ENCODE peak calls at places on chromosome 3, in five cellular contexts. F is MCF 10A, M is progenitor cell of endocrine pancreas, I is B cell, O is transverse colon. V is an unnamed sample.

GRCh38 chr3:135192929-135193328 is 397.9 kb downstream of the EPHB1 start:
- DNase-seq in I (no peak), F (no peak), O (no peak), M (no peak), V (no peak)

GRCh38 chr3:127420825-127421224 is 133.0 kb upstream of the PRR20G start:
- DNase-seq in I (no peak), M (no peak), O (no peak), F (no peak), V (no peak)

GRCh38 chr3:46850468-46850780 is 12.8 kb downstream of the MYL3 start:
- DNase-seq in M (no peak), F (no peak), I (no peak), O (no peak), V (no peak)

GRCh38 chr3:30886888-30887287 is 7.6 kb downstream of the GADL1 start:
- DNase-seq in M (no peak), F (no peak), O (no peak), I (no peak), V (no peak)

GRCh38 chr3:43372809-43373587 is 86.7 kb downstream of the SNRK start:
- DNase-seq in O (no peak), I (no peak), M (no peak), F (no peak), V (no peak)

GRCh38 chr3:132535575-132536441 is 61.3 kb upstream of the ACKR4 start:
- DNase-seq in M (peak), O (peak), F (peak), I (peak), V (peak)

GRCh38 chr3:106792716-106793115 is 584.5 kb upstream of the CCDC54 start:
- DNase-seq in O (no peak), F (no peak), M (no peak), I (no peak), V (peak)

GRCh38 chr3:183513046-183513706 is 42.3 kb downstream of the KLHL6 start:
- DNase-seq in F (no peak), I (peak), M (no peak), O (peak), V (no peak)

GRCh38 chr3:105513042-105513441 is 146.3 kb downstream of the ALCAM start:
- DNase-seq in O (no peak), M (no peak), F (peak), I (no peak), V (peak)

GRCh38 chr3:120448707-120449650 is 1.8 kb downstream of the FSTL1 start:
- DNase-seq in F (peak), I (no peak), O (peak), M (no peak), V (peak)

GRCh38 chr3:113714702-113715101 is 18.3 kb upstream of the USF3 start:
- DNase-seq in I (no peak), O (no peak), F (no peak), M (no peak), V (no peak)

GRCh38 chr3:144109944-144110343 is 138.3 kb downstream of the DIPK2A start:
- DNase-seq in M (no peak), F (no peak), O (no peak), I (no peak), V (no peak)

GRCh38 chr3:8529197-8529637 is 27.6 kb downstream of the LMCD1 start:
- DNase-seq in I (no peak), F (no peak), O (no peak), M (no peak), V (no peak)

GRCh38 chr3:178270838-178271237 is 265.4 kb upstream of the KCNMB2 start:
- DNase-seq in M (no peak), I (no peak), O (no peak), F (peak), V (peak)

GRCh38 chr3:88151358-88151757 is 1.6 kb downstream of the C3orf38 start:
- DNase-seq in O (no peak), M (no peak), I (no peak), F (peak), V (peak)

GRCh38 chr3:115615001-115615447 is 8.3 kb upstream of the GAP43 start:
- DNase-seq in M (no peak), F (peak), O (no peak), I (no peak), V (peak)

GRCh38 chr3:25424238-25425013 is 3.6 kb upstream of the RARB start:
- DNase-seq in F (peak), O (no peak), I (no peak), M (no peak), V (peak)

GRCh38 chr3:166187237-166187636 is 350.0 kb upstream of the BCHE start:
- DNase-seq in F (no peak), M (no peak), I (no peak), O (no peak), V (no peak)

GRCh38 chr3:111831840-111832239 is 27.2 kb upstream of the PHLDB2 start:
- DNase-seq in M (no peak), I (no peak), F (no peak), O (no peak), V (no peak)

GRCh38 chr3:107846282-107846852 is 244.5 kb downstream of the CD47 start:
- DNase-seq in F (peak), O (peak), M (peak), I (no peak), V (peak)

GRCh38 chr3:73280751-73281150 is 219.3 kb downstream of the EBLN2 start:
- DNase-seq in M (no peak), O (no peak), I (no peak), F (no peak), V (no peak)

GRCh38 chr3:117955196-117955595 is 1079.5 kb downstream of the IGSF11 start:
- DNase-seq in I (no peak), M (no peak), O (no peak), F (no peak), V (no peak)

GRCh38 chr3:115254492-115255196 is 107.6 kb upstream of the ZBTB20 start:
- DNase-seq in I (no peak), M (no peak), O (no peak), F (no peak), V (no peak)

GRCh38 chr3:126567696-126568438 is 9.1 kb upstream of the C3orf22 start:
- DNase-seq in F (peak), O (no peak), I (no peak), M (no peak), V (no peak)

GRCh38 chr3:123367467-123368154 is 81.3 kb downstream of the ADCY5 start:
- DNase-seq in O (no peak), F (no peak), I (no peak), M (no peak), V (no peak)

GRCh38 chr3:190306513-190307163 is 15.6 kb downstream of the CLDN1 start:
- DNase-seq in I (no peak), O (no peak), F (peak), M (no peak), V (peak)

GRCh38 chr3:123420416-123420968 is 28.4 kb downstream of the ADCY5 start:
- DNase-seq in I (no peak), O (no peak), F (no peak), M (no peak), V (no peak)

GRCh38 chr3:61996351-61996750 is 377.0 kb downstream of the FEZF2 start:
- DNase-seq in M (no peak), I (no peak), F (peak), O (no peak), V (peak)

GRCh38 chr3:196989721-196990262 is 21.2 kb upstream of the PIGZ start:
- DNase-seq in F (no peak), M (no peak), O (no peak), I (no peak), V (no peak)

GRCh38 chr3:66083096-66083960 is 44.6 kb upstream of the MAGI1 start:
- DNase-seq in M (no peak), I (no peak), O (no peak), F (no peak), V (no peak)

GRCh38 chr3:24237971-24238767 is 256.5 kb downstream of the THRB start:
- DNase-seq in O (peak), M (peak), I (peak), F (peak), V (peak)

DNA sequence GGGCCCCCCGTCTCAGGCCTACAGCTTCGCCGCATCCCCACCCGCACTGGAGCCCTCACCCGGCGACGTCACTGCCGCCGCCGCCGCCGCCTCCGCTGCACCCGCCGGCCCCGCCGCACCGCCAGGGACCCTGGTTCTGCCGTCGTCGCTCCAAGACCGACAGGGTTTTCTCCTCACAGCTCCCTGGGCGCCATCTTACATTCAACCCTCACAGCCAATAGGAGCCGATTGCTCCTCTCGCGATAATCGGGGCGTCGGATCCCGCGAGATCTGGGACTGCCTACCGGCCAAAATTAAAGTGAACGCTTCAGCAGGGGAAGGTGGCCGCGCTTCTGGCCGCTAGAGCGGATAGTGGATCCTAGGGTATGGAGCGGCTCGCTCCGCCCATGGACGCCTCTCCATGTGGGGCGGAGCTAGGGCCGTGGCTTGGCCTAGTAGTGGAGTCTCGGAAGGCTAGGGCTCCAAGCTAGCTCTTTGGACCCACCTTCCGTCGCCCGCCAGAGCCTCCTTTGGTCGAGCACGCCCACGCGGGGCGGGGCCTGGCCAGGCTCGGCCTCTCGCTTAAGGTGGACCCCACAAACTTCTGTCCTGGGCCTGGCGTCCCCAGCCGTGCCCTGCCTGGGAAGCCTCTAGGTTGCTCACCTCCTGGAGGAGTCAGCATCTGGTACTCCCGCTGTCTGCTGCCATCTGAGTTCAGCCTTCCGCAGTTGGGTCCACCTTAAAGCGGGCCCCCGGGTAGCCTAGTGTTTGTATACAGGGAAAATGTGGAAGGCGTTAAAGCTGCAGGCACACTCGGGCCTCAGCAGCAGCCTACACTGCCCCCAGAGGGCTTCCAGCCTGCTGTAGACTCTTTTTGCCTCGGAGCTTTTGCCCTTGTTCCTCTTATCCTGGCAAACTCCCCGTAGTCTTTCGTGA is at the start of gene QRICH1:
- DNase-seq in M (peak), F (peak), I (peak), O (peak), V (peak)
- TF ChIP-seq CTCF in M (peak), F (peak), I (peak), O (peak), V (peak)

DNA sequence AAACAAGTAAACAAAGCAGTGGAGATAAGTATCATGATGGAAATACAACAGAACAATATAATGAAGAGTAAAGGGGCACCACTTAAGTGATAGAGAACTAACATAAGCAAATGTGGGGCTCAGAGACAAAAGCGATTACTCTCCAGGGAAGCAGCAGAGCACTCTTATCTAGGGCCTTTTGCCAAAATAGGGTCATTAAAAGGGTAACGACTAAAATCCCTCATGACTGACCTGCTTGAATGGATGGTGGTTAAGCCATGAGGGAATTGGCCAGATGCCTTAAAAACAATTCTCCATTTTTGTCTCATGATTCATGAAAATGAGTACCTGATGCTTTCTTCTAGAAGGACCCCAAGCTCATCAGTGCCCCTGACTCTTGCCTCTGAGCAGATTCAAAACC is 3.2 kb upstream of the SLC7A14 start:
- DNase-seq in F (no peak), I (no peak), M (no peak), O (no peak), V (no peak)
- TF ChIP-seq CTCF in F (no peak), I (no peak), M (no peak), O (no peak), V (no peak)

DNA sequence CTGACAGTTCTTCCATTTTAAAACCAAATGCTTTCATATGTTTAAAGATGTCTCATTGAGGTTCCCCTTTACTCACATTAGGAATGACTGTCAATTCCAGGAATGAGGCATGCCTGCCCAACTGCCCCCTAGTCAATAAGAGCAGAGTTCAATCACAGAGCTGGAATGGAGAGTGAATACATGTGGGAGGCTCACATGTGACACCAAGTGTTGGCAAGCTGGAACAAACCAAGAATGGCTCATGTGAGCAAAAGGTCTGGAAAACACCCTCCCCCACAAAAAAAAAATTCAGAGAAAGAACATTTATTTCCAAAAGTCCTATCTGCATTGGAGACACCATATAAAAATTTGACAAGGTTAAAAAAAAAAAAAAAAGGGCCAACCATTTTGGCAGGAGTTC is 3.7 kb downstream of the PBRM1 start:
- DNase-seq in I (no peak), O (no peak), M (no peak), F (peak), V (peak)
- TF ChIP-seq CTCF in I (no peak), O (no peak), M (peak), F (peak), V (peak)

GRCh38 chr3:169345662-169346331 is 317.7 kb downstream of the MECOM start:
- DNase-seq in O (no peak), M (no peak), I (no peak), F (no peak), V (peak)

GRCh38 chr3:169344465-169344864 is 319.0 kb downstream of the MECOM start:
- DNase-seq in O (no peak), I (no peak), M (no peak), F (peak), V (peak)

GRCh38 chr3:169340055-169340454 is 323.5 kb downstream of the MECOM start:
- DNase-seq in F (no peak), O (no peak), I (no peak), M (no peak), V (no peak)

GRCh38 chr3:169339386-169339785 is 324.1 kb downstream of the MECOM start:
- DNase-seq in O (no peak), M (no peak), F (no peak), I (no peak), V (no peak)

GRCh38 chr3:169342652-169343051 is 320.9 kb downstream of the MECOM start:
- DNase-seq in I (no peak), F (no peak), O (no peak), M (no peak), V (no peak)
- TF ChIP-seq CTCF in I (no peak), F (no peak), O (no peak), M (no peak), V (no peak)

GRCh38 chr3:156311431-156311830 is 191.1 kb downstream of the KCNAB1 start:
- DNase-seq in M (no peak), I (no peak), O (no peak), F (no peak), V (no peak)

GRCh38 chr3:156304406-156304805 is 184.0 kb downstream of the KCNAB1 start:
- DNase-seq in M (no peak), F (no peak), I (no peak), O (no peak), V (peak)

GRCh38 chr3:156305672-156306071 is 185.3 kb downstream of the KCNAB1 start:
- DNase-seq in F (no peak), I (no peak), O (no peak), M (no peak), V (no peak)

GRCh38 chr3:156311930-156312329 is 191.6 kb downstream of the KCNAB1 start:
- DNase-seq in F (no peak), M (no peak), O (no peak), I (no peak), V (no peak)

DNA sequence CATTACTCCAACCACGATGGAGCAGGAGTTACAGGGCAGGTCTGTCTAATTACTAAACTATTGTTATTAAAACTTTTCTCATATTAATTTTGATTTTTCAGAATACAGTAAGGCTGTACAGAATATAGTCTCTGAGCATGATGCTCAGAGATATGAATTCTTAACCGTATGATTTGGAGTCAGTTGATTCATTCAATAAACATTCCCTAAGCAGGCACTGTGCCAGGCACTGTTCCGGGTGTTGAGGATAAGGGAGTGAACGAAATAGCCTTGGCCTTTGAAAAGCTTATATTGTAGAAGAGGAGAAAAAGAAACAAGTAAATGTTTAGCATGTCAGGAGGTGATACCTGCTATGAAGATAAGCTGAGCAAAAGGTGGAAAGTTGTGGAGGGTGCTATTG is 187.3 kb downstream of the KCNAB1 start:
- DNase-seq in O (peak), I (no peak), F (peak), M (no peak), V (peak)
- TF ChIP-seq CTCF in O (no peak), I (no peak), F (no peak), M (no peak), V (no peak)